ENCODE peak calls at places on chromosome 5, in nine cellular contexts. One of them, this sample, is unnamed.

GRCh38 chr5:157559301-157559700 is 16.3 kb downstream of the ADAM19 start:
- DNase-seq in GM10248: no peak
- DNase-seq in glutamatergic neuron: no peak
- DNase-seq in astrocyte of the spinal cord: no peak
- DNase-seq in prostate gland: no peak
- DNase-seq in epithelial cell of esophagus: peak
- DNase-seq in foreskin fibroblast: peak
- DNase-seq in cardiac fibroblast: peak
- DNase-seq in fibroblast of pulmonary artery: peak
- DNase-seq in this sample: no peak

GRCh38 chr5:171363846-171364245 is 23.8 kb upstream of the NPM1 start:
- DNase-seq in prostate gland: no peak
- DNase-seq in fibroblast of pulmonary artery: no peak
- DNase-seq in GM10248: peak
- DNase-seq in astrocyte of the spinal cord: no peak
- DNase-seq in foreskin fibroblast: no peak
- DNase-seq in glutamatergic neuron: no peak
- DNase-seq in cardiac fibroblast: no peak
- DNase-seq in epithelial cell of esophagus: no peak
- DNase-seq in this sample: no peak

GRCh38 chr5:74080157-74080556 is 454.2 kb downstream of the ARHGEF28 start:
- DNase-seq in glutamatergic neuron: no peak
- DNase-seq in foreskin fibroblast: no peak
- DNase-seq in epithelial cell of esophagus: no peak
- DNase-seq in cardiac fibroblast: no peak
- DNase-seq in prostate gland: no peak
- DNase-seq in fibroblast of pulmonary artery: no peak
- DNase-seq in GM10248: no peak
- DNase-seq in astrocyte of the spinal cord: no peak
- DNase-seq in this sample: no peak

GRCh38 chr5:112534564-112534963 is 115.5 kb upstream of the EPB41L4A start:
- DNase-seq in epithelial cell of esophagus: no peak
- DNase-seq in cardiac fibroblast: no peak
- DNase-seq in foreskin fibroblast: no peak
- DNase-seq in GM10248: no peak
- DNase-seq in fibroblast of pulmonary artery: peak
- DNase-seq in astrocyte of the spinal cord: no peak
- DNase-seq in prostate gland: no peak
- DNase-seq in glutamatergic neuron: no peak
- DNase-seq in this sample: no peak

GRCh38 chr5:16625116-16625515 is 8.3 kb upstream of the RETREG1 start:
- DNase-seq in cardiac fibroblast: no peak
- DNase-seq in glutamatergic neuron: no peak
- DNase-seq in epithelial cell of esophagus: no peak
- DNase-seq in fibroblast of pulmonary artery: no peak
- DNase-seq in prostate gland: no peak
- DNase-seq in GM10248: no peak
- DNase-seq in foreskin fibroblast: no peak
- DNase-seq in astrocyte of the spinal cord: no peak
- DNase-seq in this sample: no peak

GRCh38 chr5:176693477-176693851 is 46.2 kb downstream of the TSPAN17 start:
- DNase-seq in prostate gland: no peak
- DNase-seq in GM10248: no peak
- DNase-seq in glutamatergic neuron: no peak
- DNase-seq in astrocyte of the spinal cord: no peak
- DNase-seq in cardiac fibroblast: no peak
- DNase-seq in epithelial cell of esophagus: peak
- DNase-seq in fibroblast of pulmonary artery: peak
- DNase-seq in foreskin fibroblast: no peak
- DNase-seq in this sample: no peak

GRCh38 chr5:5061836-5062235 is 78.3 kb upstream of the ADAMTS16 start:
- DNase-seq in glutamatergic neuron: no peak
- DNase-seq in cardiac fibroblast: no peak
- DNase-seq in prostate gland: no peak
- DNase-seq in fibroblast of pulmonary artery: no peak
- DNase-seq in epithelial cell of esophagus: no peak
- DNase-seq in foreskin fibroblast: no peak
- DNase-seq in astrocyte of the spinal cord: no peak
- DNase-seq in GM10248: no peak
- DNase-seq in this sample: no peak

GRCh38 chr5:53503819-53504218 is 23.4 kb downstream of the FST start:
- DNase-seq in GM10248: no peak
- DNase-seq in astrocyte of the spinal cord: no peak
- DNase-seq in glutamatergic neuron: no peak
- DNase-seq in prostate gland: no peak
- DNase-seq in fibroblast of pulmonary artery: peak
- DNase-seq in cardiac fibroblast: peak
- DNase-seq in epithelial cell of esophagus: no peak
- DNase-seq in foreskin fibroblast: peak
- DNase-seq in this sample: no peak

GRCh38 chr5:144971067-144971850 is 800.6 kb downstream of the KCTD16 start:
- DNase-seq in glutamatergic neuron: no peak
- DNase-seq in prostate gland: no peak
- DNase-seq in epithelial cell of esophagus: peak
- DNase-seq in GM10248: no peak
- DNase-seq in fibroblast of pulmonary artery: no peak
- DNase-seq in astrocyte of the spinal cord: no peak
- DNase-seq in cardiac fibroblast: peak
- DNase-seq in foreskin fibroblast: no peak
- DNase-seq in this sample: no peak

GRCh38 chr5:73591698-73592501 is 26.4 kb downstream of the UTP15 start:
- DNase-seq in cardiac fibroblast: peak
- DNase-seq in foreskin fibroblast: peak
- DNase-seq in fibroblast of pulmonary artery: peak
- DNase-seq in astrocyte of the spinal cord: peak
- DNase-seq in prostate gland: no peak
- DNase-seq in glutamatergic neuron: no peak
- DNase-seq in GM10248: no peak
- DNase-seq in epithelial cell of esophagus: peak
- DNase-seq in this sample: no peak

GRCh38 chr5:134132372-134133212 is 18.1 kb downstream of the TCF7 start:
- DNase-seq in astrocyte of the spinal cord: no peak
- DNase-seq in glutamatergic neuron: peak
- DNase-seq in epithelial cell of esophagus: no peak
- DNase-seq in GM10248: peak
- DNase-seq in fibroblast of pulmonary artery: no peak
- DNase-seq in prostate gland: no peak
- DNase-seq in foreskin fibroblast: no peak
- DNase-seq in cardiac fibroblast: no peak
- DNase-seq in this sample: no peak

GRCh38 chr5:9903806-9904205 is 273.7 kb upstream of the TAS2R1 start:
- DNase-seq in cardiac fibroblast: peak
- DNase-seq in glutamatergic neuron: no peak
- DNase-seq in foreskin fibroblast: peak
- DNase-seq in prostate gland: no peak
- DNase-seq in fibroblast of pulmonary artery: peak
- DNase-seq in GM10248: no peak
- DNase-seq in astrocyte of the spinal cord: peak
- DNase-seq in epithelial cell of esophagus: peak
- DNase-seq in this sample: no peak

GRCh38 chr5:89280103-89281037 is 397.4 kb upstream of the MEF2C start:
- DNase-seq in GM10248: no peak
- DNase-seq in astrocyte of the spinal cord: no peak
- DNase-seq in epithelial cell of esophagus: no peak
- DNase-seq in glutamatergic neuron: no peak
- DNase-seq in cardiac fibroblast: no peak
- DNase-seq in foreskin fibroblast: no peak
- DNase-seq in fibroblast of pulmonary artery: no peak
- DNase-seq in prostate gland: no peak
- DNase-seq in this sample: no peak

GRCh38 chr5:133365326-133365725 is 247.0 kb downstream of the FSTL4 start:
- DNase-seq in astrocyte of the spinal cord: no peak
- DNase-seq in GM10248: no peak
- DNase-seq in foreskin fibroblast: no peak
- DNase-seq in epithelial cell of esophagus: no peak
- DNase-seq in glutamatergic neuron: peak
- DNase-seq in fibroblast of pulmonary artery: no peak
- DNase-seq in prostate gland: no peak
- DNase-seq in cardiac fibroblast: no peak
- DNase-seq in this sample: peak

GRCh38 chr5:98415663-98416062 is 357.8 kb upstream of the RGMB start:
- DNase-seq in astrocyte of the spinal cord: no peak
- DNase-seq in glutamatergic neuron: no peak
- DNase-seq in epithelial cell of esophagus: peak
- DNase-seq in GM10248: no peak
- DNase-seq in cardiac fibroblast: no peak
- DNase-seq in foreskin fibroblast: peak
- DNase-seq in fibroblast of pulmonary artery: no peak
- DNase-seq in prostate gland: no peak
- DNase-seq in this sample: no peak

GRCh38 chr5:64872044-64872443 is 103.3 kb downstream of the CWC27 start:
- DNase-seq in cardiac fibroblast: peak
- DNase-seq in foreskin fibroblast: peak
- DNase-seq in epithelial cell of esophagus: peak
- DNase-seq in GM10248: no peak
- DNase-seq in astrocyte of the spinal cord: no peak
- DNase-seq in fibroblast of pulmonary artery: no peak
- DNase-seq in glutamatergic neuron: no peak
- DNase-seq in prostate gland: no peak
- DNase-seq in this sample: no peak

GRCh38 chr5:149317281-149318048 is 27.8 kb upstream of the GRPEL2 start:
- DNase-seq in epithelial cell of esophagus: peak
- DNase-seq in foreskin fibroblast: peak
- DNase-seq in fibroblast of pulmonary artery: peak
- DNase-seq in astrocyte of the spinal cord: peak
- DNase-seq in cardiac fibroblast: peak
- DNase-seq in GM10248: peak
- DNase-seq in glutamatergic neuron: no peak
- DNase-seq in prostate gland: no peak
- DNase-seq in this sample: no peak

DNA sequence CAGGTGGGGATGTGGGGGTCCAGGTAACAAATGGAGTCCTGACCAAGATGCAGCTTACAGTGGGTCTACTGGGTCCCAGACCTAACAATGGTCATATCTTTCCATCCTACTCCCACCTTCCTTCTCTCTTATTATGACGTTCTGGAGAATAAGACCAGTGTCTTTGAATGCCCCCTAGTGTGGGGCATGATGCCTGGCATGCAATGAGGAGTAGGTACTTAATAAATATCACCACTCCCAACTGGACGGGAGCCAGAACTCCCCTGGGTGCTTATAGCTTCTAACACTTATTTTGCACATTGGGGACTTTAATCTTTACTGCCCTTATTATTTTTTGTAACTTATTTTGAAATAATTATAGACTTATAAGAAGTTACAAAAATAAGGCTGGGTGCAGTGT is 98.2 kb downstream of the NDFIP1 start:
- DNase-seq in GM10248: no peak
- DNase-seq in epithelial cell of esophagus: peak
- DNase-seq in astrocyte of the spinal cord: no peak
- DNase-seq in cardiac fibroblast: no peak
- DNase-seq in fibroblast of pulmonary artery: peak
- DNase-seq in foreskin fibroblast: no peak
- DNase-seq in glutamatergic neuron: no peak
- DNase-seq in prostate gland: no peak
- DNase-seq in this sample: no peak
- TF ChIP-seq CTCF in GM10248: no peak
- TF ChIP-seq CTCF in epithelial cell of esophagus: no peak
- TF ChIP-seq CTCF in astrocyte of the spinal cord: peak
- TF ChIP-seq CTCF in cardiac fibroblast: no peak
- TF ChIP-seq CTCF in fibroblast of pulmonary artery: no peak
- TF ChIP-seq CTCF in foreskin fibroblast: no peak
- TF ChIP-seq CTCF in glutamatergic neuron: no peak
- TF ChIP-seq CTCF in prostate gland: no peak
- TF ChIP-seq CTCF in this sample: no peak

GRCh38 chr5:14144586-14145355 is 1.6 kb downstream of the TRIO start:
- DNase-seq in prostate gland: peak
- DNase-seq in glutamatergic neuron: peak
- DNase-seq in cardiac fibroblast: peak
- DNase-seq in epithelial cell of esophagus: peak
- DNase-seq in GM10248: peak
- DNase-seq in astrocyte of the spinal cord: peak
- DNase-seq in foreskin fibroblast: peak
- DNase-seq in fibroblast of pulmonary artery: peak
- DNase-seq in this sample: peak
- TF ChIP-seq CTCF in prostate gland: no peak
- TF ChIP-seq CTCF in glutamatergic neuron: no peak
- TF ChIP-seq CTCF in cardiac fibroblast: no peak
- TF ChIP-seq CTCF in epithelial cell of esophagus: peak
- TF ChIP-seq CTCF in GM10248: no peak
- TF ChIP-seq CTCF in astrocyte of the spinal cord: no peak
- TF ChIP-seq CTCF in foreskin fibroblast: no peak
- TF ChIP-seq CTCF in fibroblast of pulmonary artery: no peak
- TF ChIP-seq CTCF in this sample: no peak

GRCh38 chr5:173884402-173885053 is 3.6 kb upstream of the CPEB4 start:
- DNase-seq in epithelial cell of esophagus: no peak
- DNase-seq in GM10248: no peak
- DNase-seq in prostate gland: no peak
- DNase-seq in cardiac fibroblast: no peak
- DNase-seq in foreskin fibroblast: no peak
- DNase-seq in glutamatergic neuron: no peak
- DNase-seq in fibroblast of pulmonary artery: no peak
- DNase-seq in astrocyte of the spinal cord: no peak
- DNase-seq in this sample: no peak

GRCh38 chr5:173887610-173888472 is at the start of gene CPEB4:
- DNase-seq in epithelial cell of esophagus: peak
- DNase-seq in foreskin fibroblast: peak
- DNase-seq in fibroblast of pulmonary artery: peak
- DNase-seq in GM10248: peak
- DNase-seq in astrocyte of the spinal cord: peak
- DNase-seq in cardiac fibroblast: peak
- DNase-seq in glutamatergic neuron: peak
- DNase-seq in prostate gland: peak
- DNase-seq in this sample: peak

GRCh38 chr5:173885054-173885443 is 3.1 kb upstream of the CPEB4 start:
- DNase-seq in glutamatergic neuron: no peak
- DNase-seq in astrocyte of the spinal cord: no peak
- DNase-seq in fibroblast of pulmonary artery: no peak
- DNase-seq in cardiac fibroblast: no peak
- DNase-seq in foreskin fibroblast: no peak
- DNase-seq in GM10248: no peak
- DNase-seq in prostate gland: no peak
- DNase-seq in epithelial cell of esophagus: no peak
- DNase-seq in this sample: no peak

GRCh38 chr5:173885481-173886010 is 2.6 kb upstream of the CPEB4 start:
- DNase-seq in fibroblast of pulmonary artery: peak
- DNase-seq in astrocyte of the spinal cord: no peak
- DNase-seq in cardiac fibroblast: no peak
- DNase-seq in prostate gland: no peak
- DNase-seq in GM10248: no peak
- DNase-seq in glutamatergic neuron: no peak
- DNase-seq in epithelial cell of esophagus: no peak
- DNase-seq in foreskin fibroblast: no peak
- DNase-seq in this sample: no peak

GRCh38 chr5:173886157-173886556 is 2.0 kb upstream of the CPEB4 start:
- DNase-seq in foreskin fibroblast: no peak
- DNase-seq in GM10248: no peak
- DNase-seq in fibroblast of pulmonary artery: no peak
- DNase-seq in glutamatergic neuron: no peak
- DNase-seq in astrocyte of the spinal cord: no peak
- DNase-seq in cardiac fibroblast: no peak
- DNase-seq in prostate gland: no peak
- DNase-seq in epithelial cell of esophagus: no peak
- DNase-seq in this sample: no peak
- TF ChIP-seq CTCF in foreskin fibroblast: no peak
- TF ChIP-seq CTCF in GM10248: no peak
- TF ChIP-seq CTCF in fibroblast of pulmonary artery: no peak
- TF ChIP-seq CTCF in glutamatergic neuron: no peak
- TF ChIP-seq CTCF in astrocyte of the spinal cord: no peak
- TF ChIP-seq CTCF in cardiac fibroblast: no peak
- TF ChIP-seq CTCF in prostate gland: no peak
- TF ChIP-seq CTCF in epithelial cell of esophagus: no peak
- TF ChIP-seq CTCF in this sample: no peak

GRCh38 chr5:118060833-118061232 is 927.5 kb downstream of the DTWD2 start:
- DNase-seq in astrocyte of the spinal cord: no peak
- DNase-seq in fibroblast of pulmonary artery: no peak
- DNase-seq in foreskin fibroblast: no peak
- DNase-seq in prostate gland: no peak
- DNase-seq in GM10248: no peak
- DNase-seq in epithelial cell of esophagus: peak
- DNase-seq in cardiac fibroblast: no peak
- DNase-seq in glutamatergic neuron: no peak
- DNase-seq in this sample: no peak
- TF ChIP-seq CTCF in astrocyte of the spinal cord: no peak
- TF ChIP-seq CTCF in fibroblast of pulmonary artery: peak
- TF ChIP-seq CTCF in foreskin fibroblast: peak
- TF ChIP-seq CTCF in prostate gland: no peak
- TF ChIP-seq CTCF in GM10248: no peak
- TF ChIP-seq CTCF in epithelial cell of esophagus: no peak
- TF ChIP-seq CTCF in cardiac fibroblast: no peak
- TF ChIP-seq CTCF in glutamatergic neuron: peak
- TF ChIP-seq CTCF in this sample: peak

This sample was measured in endothelial cell.